ENCODE peak calls at places on chromosomes 6 and 20, in seven cellular contexts. One of them, this sample, is unnamed.

GRCh38 chr6:141321486-141322347 is 811.0 kb upstream of the GJE1 start:
- DNase-seq in heart right ventricle: no peak
- DNase-seq in AG09309: no peak
- DNase-seq in chondrocyte: no peak
- DNase-seq in WTC11: no peak
- DNase-seq in thoracic aorta: no peak
- DNase-seq in PC-3: no peak
- DNase-seq in this sample: no peak

GRCh38 chr6:15479761-15480160 is 183.1 kb downstream of the DTNBP1 start:
- DNase-seq in AG09309: no peak
- DNase-seq in PC-3: peak
- DNase-seq in WTC11: no peak
- DNase-seq in heart right ventricle: no peak
- DNase-seq in thoracic aorta: no peak
- DNase-seq in chondrocyte: no peak
- DNase-seq in this sample: no peak

GRCh38 chr20:59812286-59813125 is 120.9 kb downstream of the SYCP2 start:
- DNase-seq in AG09309: no peak
- DNase-seq in PC-3: no peak
- DNase-seq in WTC11: no peak
- DNase-seq in heart right ventricle: no peak
- DNase-seq in thoracic aorta: no peak
- DNase-seq in chondrocyte: no peak
- DNase-seq in this sample: no peak

GRCh38 chr20:17620371-17621228 is 50.7 kb downstream of the DSTN start:
- DNase-seq in AG09309: no peak
- DNase-seq in PC-3: no peak
- DNase-seq in WTC11: peak
- DNase-seq in thoracic aorta: no peak
- DNase-seq in chondrocyte: peak
- DNase-seq in heart right ventricle: no peak
- DNase-seq in this sample: no peak

GRCh38 chr20:53611449-53611894 is 17.8 kb upstream of the ZNF217 start:
- DNase-seq in PC-3: peak
- DNase-seq in heart right ventricle: no peak
- DNase-seq in chondrocyte: peak
- DNase-seq in WTC11: no peak
- DNase-seq in thoracic aorta: no peak
- DNase-seq in AG09309: peak
- DNase-seq in this sample: no peak

GRCh38 chr6:43103253-43103876 is 27.3 kb downstream of the PTK7 start:
- DNase-seq in thoracic aorta: no peak
- DNase-seq in AG09309: no peak
- DNase-seq in PC-3: no peak
- DNase-seq in chondrocyte: peak
- DNase-seq in heart right ventricle: no peak
- DNase-seq in WTC11: no peak
- DNase-seq in this sample: no peak

GRCh38 chr20:1330075-1330830 is 1.3 kb upstream of the SDCBP2 start:
- DNase-seq in chondrocyte: no peak
- DNase-seq in thoracic aorta: no peak
- DNase-seq in heart right ventricle: peak
- DNase-seq in PC-3: peak
- DNase-seq in WTC11: no peak
- DNase-seq in AG09309: no peak
- DNase-seq in this sample: no peak

GRCh38 chr6:75291331-75291730 is 6.7 kb upstream of the TMEM30A start:
- DNase-seq in heart right ventricle: no peak
- DNase-seq in PC-3: no peak
- DNase-seq in AG09309: no peak
- DNase-seq in chondrocyte: no peak
- DNase-seq in WTC11: no peak
- DNase-seq in thoracic aorta: no peak
- DNase-seq in this sample: no peak

GRCh38 chr20:14337400-14338171 is at the start of gene FLRT3:
- DNase-seq in AG09309: peak
- DNase-seq in PC-3: peak
- DNase-seq in heart right ventricle: peak
- DNase-seq in thoracic aorta: peak
- DNase-seq in chondrocyte: no peak
- DNase-seq in WTC11: peak
- DNase-seq in this sample: peak

GRCh38 chr20:8375898-8376297 is 243.8 kb downstream of the PLCB1 start:
- DNase-seq in AG09309: no peak
- DNase-seq in chondrocyte: no peak
- DNase-seq in thoracic aorta: no peak
- DNase-seq in WTC11: no peak
- DNase-seq in heart right ventricle: no peak
- DNase-seq in PC-3: no peak
- DNase-seq in this sample: no peak

GRCh38 chr6:45608252-45608911 is 230.6 kb upstream of the SUPT3H start:
- DNase-seq in AG09309: no peak
- DNase-seq in heart right ventricle: no peak
- DNase-seq in PC-3: peak
- DNase-seq in chondrocyte: no peak
- DNase-seq in WTC11: no peak
- DNase-seq in thoracic aorta: no peak
- DNase-seq in this sample: no peak
- TF ChIP-seq CTCF in AG09309: no peak
- TF ChIP-seq CTCF in heart right ventricle: no peak
- TF ChIP-seq CTCF in PC-3: peak
- TF ChIP-seq CTCF in chondrocyte: peak
- TF ChIP-seq CTCF in WTC11: no peak
- TF ChIP-seq CTCF in thoracic aorta: no peak
- TF ChIP-seq CTCF in this sample: no peak

DNA sequence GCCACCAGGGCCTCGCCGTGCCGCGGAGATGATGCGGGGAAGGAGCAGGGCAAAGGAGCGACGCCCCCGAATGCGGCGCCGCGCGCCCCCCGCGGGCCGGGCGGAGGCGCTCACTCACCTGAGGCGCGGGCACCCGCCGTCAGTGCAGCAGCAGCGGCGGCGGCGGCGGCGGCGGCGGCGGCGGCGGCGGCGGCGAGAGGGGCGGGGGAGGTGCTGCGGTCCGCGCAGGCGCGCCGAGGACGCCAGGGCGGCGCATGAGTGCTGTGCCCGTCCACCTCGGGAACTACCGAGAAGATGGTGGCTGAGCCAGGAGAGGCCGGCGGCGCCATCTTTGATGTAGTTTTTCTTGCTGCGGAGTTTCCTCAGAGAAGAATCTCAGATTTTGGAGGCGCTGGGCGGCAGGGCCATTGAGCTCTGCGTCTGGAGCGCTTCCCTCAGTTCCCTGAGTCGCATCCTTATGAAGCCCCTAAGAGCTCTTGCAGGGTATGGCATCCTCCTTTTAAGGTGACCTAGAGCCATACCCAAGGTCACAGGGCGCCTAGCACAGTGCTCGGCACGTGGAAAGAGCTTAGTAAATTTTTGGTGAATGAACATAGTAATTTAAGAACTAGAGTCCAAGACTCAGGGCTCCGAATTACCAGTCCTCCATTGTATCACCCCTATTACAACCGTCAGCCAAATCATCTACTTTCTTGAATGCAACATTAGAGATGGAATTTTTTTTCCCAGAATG is at the start of gene NDRG3:
- DNase-seq in heart right ventricle: peak
- DNase-seq in chondrocyte: peak
- DNase-seq in AG09309: peak
- DNase-seq in thoracic aorta: peak
- DNase-seq in PC-3: peak
- DNase-seq in WTC11: peak
- DNase-seq in this sample: peak
- TF ChIP-seq CTCF in heart right ventricle: peak
- TF ChIP-seq CTCF in chondrocyte: peak
- TF ChIP-seq CTCF in AG09309: no peak
- TF ChIP-seq CTCF in thoracic aorta: no peak
- TF ChIP-seq CTCF in PC-3: no peak
- TF ChIP-seq CTCF in WTC11: no peak
- TF ChIP-seq CTCF in this sample: no peak

DNA sequence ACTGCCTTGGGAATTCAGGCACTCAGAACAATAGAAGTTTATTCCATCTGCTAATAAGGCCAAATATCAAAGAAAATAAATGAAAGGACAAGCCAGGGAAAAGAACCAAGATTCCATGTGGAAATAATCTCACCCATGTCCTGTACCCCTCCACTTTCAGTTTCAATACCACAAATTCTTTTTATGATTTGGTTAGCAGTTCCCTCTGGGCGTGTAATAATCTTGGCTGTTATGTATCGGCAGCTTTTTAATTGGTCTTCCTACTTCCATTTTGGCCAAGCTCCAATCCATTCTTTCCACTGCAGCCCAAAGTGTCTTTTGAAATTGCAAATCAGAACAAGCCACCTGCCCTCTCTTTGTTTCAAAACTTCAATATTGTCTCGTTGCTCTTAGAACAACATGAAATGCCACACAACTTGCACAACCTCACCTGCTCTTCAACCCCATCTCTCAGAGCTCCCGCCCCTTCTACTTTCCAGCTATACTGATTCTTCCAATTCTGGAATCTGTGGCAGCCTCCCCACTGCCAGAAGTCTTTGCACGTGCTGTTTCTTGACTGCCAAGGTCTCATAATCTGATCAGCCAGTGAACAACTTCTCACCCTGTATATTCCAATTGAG is 354.6 kb downstream of the CBLN4 start:
- DNase-seq in PC-3: no peak
- DNase-seq in thoracic aorta: no peak
- DNase-seq in chondrocyte: no peak
- DNase-seq in AG09309: no peak
- DNase-seq in WTC11: no peak
- DNase-seq in heart right ventricle: no peak
- DNase-seq in this sample: no peak
- TF ChIP-seq CTCF in PC-3: no peak
- TF ChIP-seq CTCF in thoracic aorta: no peak
- TF ChIP-seq CTCF in chondrocyte: no peak
- TF ChIP-seq CTCF in AG09309: no peak
- TF ChIP-seq CTCF in WTC11: no peak
- TF ChIP-seq CTCF in heart right ventricle: no peak
- TF ChIP-seq CTCF in this sample: no peak

DNA sequence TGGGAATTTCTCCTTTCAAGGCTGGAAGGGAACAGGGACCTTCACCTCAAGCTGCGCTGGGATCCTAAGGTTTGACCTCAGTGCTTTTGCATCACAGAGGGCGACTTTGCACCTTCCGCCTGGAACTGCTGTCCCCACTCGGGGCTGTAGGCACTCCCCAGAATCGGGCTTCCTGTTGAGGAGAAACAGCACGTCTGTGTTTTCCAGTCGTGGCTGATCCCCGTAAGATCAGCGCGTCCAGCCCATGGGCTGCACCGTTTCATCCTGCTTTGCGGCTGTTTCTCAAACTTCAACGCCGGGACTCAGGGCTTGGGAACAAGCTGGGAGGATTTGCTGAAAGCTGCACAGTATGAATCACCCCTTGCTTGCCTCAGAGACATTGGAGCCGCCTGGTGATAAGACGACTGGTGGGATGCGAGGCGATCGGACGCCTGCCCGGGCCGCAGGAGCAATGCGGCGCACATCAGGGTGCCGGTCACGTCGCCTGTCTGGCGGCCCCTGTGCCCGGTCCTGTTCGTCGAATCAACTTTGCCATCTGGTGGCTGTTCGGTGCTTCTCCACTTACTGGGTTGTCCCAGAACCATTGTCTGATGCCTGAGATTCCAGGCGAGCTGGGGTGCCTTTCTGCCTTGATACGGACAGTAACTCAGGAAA is 53.6 kb upstream of the FRMD1 start:
- DNase-seq in PC-3: peak
- DNase-seq in thoracic aorta: no peak
- DNase-seq in chondrocyte: no peak
- DNase-seq in AG09309: peak
- DNase-seq in WTC11: peak
- DNase-seq in heart right ventricle: peak
- DNase-seq in this sample: peak
- TF ChIP-seq CTCF in PC-3: peak
- TF ChIP-seq CTCF in thoracic aorta: peak
- TF ChIP-seq CTCF in chondrocyte: peak
- TF ChIP-seq CTCF in AG09309: peak
- TF ChIP-seq CTCF in WTC11: no peak
- TF ChIP-seq CTCF in heart right ventricle: peak
- TF ChIP-seq CTCF in this sample: no peak

GRCh38 chr6:154930490-154930889 is 64.6 kb upstream of the TIAM2 start:
- DNase-seq in AG09309: no peak
- DNase-seq in WTC11: no peak
- DNase-seq in PC-3: no peak
- DNase-seq in chondrocyte: no peak
- DNase-seq in thoracic aorta: no peak
- DNase-seq in heart right ventricle: no peak
- DNase-seq in this sample: no peak

GRCh38 chr6:154931741-154932424 is 63.2 kb upstream of the TIAM2 start:
- DNase-seq in AG09309: no peak
- DNase-seq in WTC11: no peak
- DNase-seq in thoracic aorta: no peak
- DNase-seq in heart right ventricle: no peak
- DNase-seq in chondrocyte: no peak
- DNase-seq in PC-3: peak
- DNase-seq in this sample: no peak

GRCh38 chr6:154926366-154926765 is 68.7 kb upstream of the TIAM2 start:
- DNase-seq in chondrocyte: no peak
- DNase-seq in heart right ventricle: no peak
- DNase-seq in AG09309: no peak
- DNase-seq in thoracic aorta: no peak
- DNase-seq in WTC11: no peak
- DNase-seq in PC-3: no peak
- DNase-seq in this sample: no peak

GRCh38 chr6:154925130-154925529 is 70.0 kb upstream of the TIAM2 start:
- DNase-seq in heart right ventricle: no peak
- DNase-seq in thoracic aorta: no peak
- DNase-seq in AG09309: no peak
- DNase-seq in chondrocyte: no peak
- DNase-seq in WTC11: no peak
- DNase-seq in PC-3: no peak
- DNase-seq in this sample: no peak

GRCh38 chr6:154928325-154928922 is 66.7 kb upstream of the TIAM2 start:
- DNase-seq in thoracic aorta: peak
- DNase-seq in chondrocyte: no peak
- DNase-seq in AG09309: no peak
- DNase-seq in heart right ventricle: no peak
- DNase-seq in WTC11: peak
- DNase-seq in PC-3: peak
- DNase-seq in this sample: peak
- TF ChIP-seq CTCF in thoracic aorta: peak
- TF ChIP-seq CTCF in chondrocyte: peak
- TF ChIP-seq CTCF in AG09309: peak
- TF ChIP-seq CTCF in heart right ventricle: peak
- TF ChIP-seq CTCF in WTC11: peak
- TF ChIP-seq CTCF in PC-3: peak
- TF ChIP-seq CTCF in this sample: peak

DNA sequence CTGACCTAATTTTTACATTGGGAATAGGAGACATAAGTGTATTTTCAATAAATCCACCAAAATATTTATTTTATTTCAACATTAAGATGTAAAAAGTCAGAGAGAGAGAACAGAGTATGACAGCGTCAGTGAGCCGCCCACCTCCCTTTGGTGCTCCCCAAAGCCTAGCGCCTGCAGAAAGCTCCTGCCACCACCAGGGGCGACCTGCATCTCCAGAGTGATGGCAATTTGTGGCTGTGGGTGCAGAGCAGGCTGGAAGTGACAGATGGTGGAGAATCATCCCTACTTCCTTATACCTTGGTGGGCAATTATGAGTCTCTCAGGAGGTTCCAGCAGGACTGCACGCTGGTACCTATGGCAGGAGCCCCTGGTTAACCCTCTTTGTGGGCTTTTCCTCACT is 87.3 kb downstream of the PTPRT start:
- DNase-seq in thoracic aorta: no peak
- DNase-seq in chondrocyte: no peak
- DNase-seq in WTC11: peak
- DNase-seq in heart right ventricle: no peak
- DNase-seq in AG09309: no peak
- DNase-seq in PC-3: no peak
- DNase-seq in this sample: peak
- TF ChIP-seq CTCF in thoracic aorta: no peak
- TF ChIP-seq CTCF in chondrocyte: no peak
- TF ChIP-seq CTCF in WTC11: peak
- TF ChIP-seq CTCF in heart right ventricle: no peak
- TF ChIP-seq CTCF in AG09309: no peak
- TF ChIP-seq CTCF in PC-3: no peak
- TF ChIP-seq CTCF in this sample: peak

This sample was measured in glutamatergic neuron.